ENCODE peak calls at places on chromosomes 12 and 14, in six cellular contexts. G is stimulated activated effector memory CD8-positive, alpha-beta T cell treated with anti-CD3 and anti-CD28 coated beads, Interleukin-12 subunit alpha, Interleukin-12 subunit beta, amount 100 ng/mL, for 72 hours; N is stimulated activated CD4-positive, alpha-beta T cell treated with anti-CD3 and anti-CD28 coated beads, TNF-alpha, amount 100 ng/mL, for 24 hours; T is SW480; A is HL-60; F is stimulated activated naive B cell treated with anti-CD40 and anti-IgM and Interleukin-4, amounts not matched to agents 10 μg/mL and 1 μg/mL and 100 μg/mL, for 72 hours. K is an unnamed sample.

GRCh38 chr12:98253207-98253606 is 262.2 kb upstream of the TMPO start:
- DNase-seq in F (no peak), T (no peak), G (no peak), A (no peak), N (no peak), K (no peak)

GRCh38 chr14:76203086-76204001 is 51.6 kb downstream of the GPATCH2L start:
- DNase-seq in T (peak; percentile 46), A (no peak), N (no peak), F (peak; percentile 9), G (no peak), K (no peak)

GRCh38 chr14:59585891-59586554 is 9.4 kb upstream of the CCDC175 start:
- DNase-seq in N (no peak), T (no peak), F (no peak), G (no peak), A (peak; percentile 58), K (no peak)

GRCh38 chr14:104787736-104788532 is 7.6 kb downstream of the AKT1 start:
- DNase-seq in A (peak; percentile 84), T (no peak), G (no peak), N (no peak), F (no peak), K (no peak)

GRCh38 chr14:47959753-47960152 is 284.3 kb upstream of the MDGA2 start:
- DNase-seq in G (no peak), N (no peak), A (no peak), F (no peak), T (peak; percentile 11), K (no peak)

GRCh38 chr14:24576178-24576577 is at the start of gene CTSG:
- DNase-seq in F (no peak), N (no peak), A (peak; percentile 96), T (no peak), G (no peak), K (no peak)

GRCh38 chr12:92574911-92575570 is 127.7 kb upstream of the PLEKHG7 start:
- DNase-seq in F (no peak), N (no peak), G (no peak), A (no peak), T (no peak), K (no peak)

GRCh38 chr12:65277994-65278575 is 398 bp upstream of the MSRB3 start:
- DNase-seq in T (no peak), G (no peak), A (no peak), N (no peak), F (no peak), K (no peak)

GRCh38 chr12:37547611-37548010 is 769.0 kb upstream of the ALG10B start:
- DNase-seq in F (no peak), T (no peak), A (no peak), G (no peak), N (no peak), K (no peak)

GRCh38 chr12:5882511-5883185 is 62.4 kb downstream of the ANO2 start:
- DNase-seq in N (no peak), G (no peak), F (no peak), T (no peak), A (no peak), K (no peak)

GRCh38 chr14:84750763-84751554 is 779.0 kb upstream of the FLRT2 start:
- DNase-seq in T (no peak), N (no peak), F (no peak), G (no peak), A (no peak), K (no peak)

GRCh38 chr14:66401447-66402095 is 84.6 kb upstream of the CCDC196 start:
- DNase-seq in N (no peak), A (no peak), G (no peak), T (no peak), F (no peak), K (no peak)

GRCh38 chr14:65549429-65549828 is 136.9 kb downstream of the FUT8 start:
- DNase-seq in F (no peak), T (no peak), A (no peak), N (no peak), G (no peak), K (no peak)

GRCh38 chr12:65430571-65431306 is 152.3 kb downstream of the MSRB3 start:
- DNase-seq in N (no peak), T (peak; percentile 68), F (no peak), A (no peak), G (no peak), K (no peak)

GRCh38 chr12:1855241-1855640 is 34.9 kb downstream of the LRTM2 start:
- DNase-seq in F (no peak), A (peak; percentile 9), T (no peak), G (no peak), N (no peak), K (no peak)

GRCh38 chr14:100770605-100771120 is 44.0 kb downstream of the DLK1 start:
- DNase-seq in N (no peak), F (no peak), G (no peak), A (no peak), T (no peak), K (no peak)

GRCh38 chr12:4943067-4943937 is 33.6 kb downstream of the KCNA1 start:
- DNase-seq in G (no peak), A (no peak), T (no peak), F (no peak), N (no peak), K (no peak)

GRCh38 chr12:119247007-119247719 is 68.4 kb downstream of the HSPB8 start:
- DNase-seq in F (no peak), N (no peak), A (no peak), T (no peak), G (no peak), K (no peak)

K was measured in activated T-helper 9 cell treated with anti-CD3 and anti-CD28 coated beads, Interleukin-2, amount 50 U/mL, for 16 hours.